ENCODE peak calls at places on chromosomes 5 and 9, in eight cellular contexts. One of them, this sample, is unnamed.

GRCh38 chr5:171418316-171418981 is 998 bp upstream of the FGF18 start:
- DNase-seq in right atrium auricular region: peak
- DNase-seq in tibial artery: peak
- DNase-seq in neuronal stem cell: peak
- DNase-seq in endodermal cell: peak
- DNase-seq in fibroblast of lung: peak
- DNase-seq in AG04450: peak
- DNase-seq in cardiac fibroblast: peak
- DNase-seq in this sample: peak

GRCh38 chr5:169812786-169813185 is 167.5 kb downstream of the INSYN2B start:
- DNase-seq in fibroblast of lung: no peak
- DNase-seq in right atrium auricular region: no peak
- DNase-seq in tibial artery: no peak
- DNase-seq in AG04450: no peak
- DNase-seq in neuronal stem cell: no peak
- DNase-seq in endodermal cell: peak
- DNase-seq in cardiac fibroblast: no peak
- DNase-seq in this sample: no peak

GRCh38 chr5:111308951-111309350 is 84.8 kb downstream of the CAMK4 start:
- DNase-seq in right atrium auricular region: no peak
- DNase-seq in AG04450: no peak
- DNase-seq in endodermal cell: peak
- DNase-seq in tibial artery: no peak
- DNase-seq in cardiac fibroblast: no peak
- DNase-seq in fibroblast of lung: no peak
- DNase-seq in neuronal stem cell: peak
- DNase-seq in this sample: peak

GRCh38 chr9:93086445-93087224 is 9.4 kb upstream of the CARD19 start:
- DNase-seq in right atrium auricular region: no peak
- DNase-seq in endodermal cell: peak
- DNase-seq in cardiac fibroblast: no peak
- DNase-seq in AG04450: no peak
- DNase-seq in fibroblast of lung: no peak
- DNase-seq in tibial artery: peak
- DNase-seq in neuronal stem cell: no peak
- DNase-seq in this sample: no peak

GRCh38 chr5:149434162-149435014 is 55.3 kb upstream of the IL17B start:
- DNase-seq in AG04450: peak
- DNase-seq in endodermal cell: peak
- DNase-seq in neuronal stem cell: peak
- DNase-seq in right atrium auricular region: peak
- DNase-seq in fibroblast of lung: peak
- DNase-seq in tibial artery: peak
- DNase-seq in cardiac fibroblast: peak
- DNase-seq in this sample: no peak

GRCh38 chr5:142644640-142645361 is 41.1 kb downstream of the FGF1 start:
- DNase-seq in fibroblast of lung: peak
- DNase-seq in cardiac fibroblast: peak
- DNase-seq in tibial artery: peak
- DNase-seq in AG04450: peak
- DNase-seq in endodermal cell: no peak
- DNase-seq in right atrium auricular region: peak
- DNase-seq in neuronal stem cell: no peak
- DNase-seq in this sample: no peak

GRCh38 chr5:133278318-133278717 is 226.5 kb downstream of the HSPA4 start:
- DNase-seq in right atrium auricular region: no peak
- DNase-seq in tibial artery: no peak
- DNase-seq in neuronal stem cell: no peak
- DNase-seq in endodermal cell: no peak
- DNase-seq in fibroblast of lung: no peak
- DNase-seq in cardiac fibroblast: no peak
- DNase-seq in AG04450: no peak
- DNase-seq in this sample: no peak

GRCh38 chr5:1161832-1162229 is 39.6 kb upstream of the SLC6A19 start:
- DNase-seq in fibroblast of lung: no peak
- DNase-seq in cardiac fibroblast: peak
- DNase-seq in neuronal stem cell: no peak
- DNase-seq in tibial artery: no peak
- DNase-seq in right atrium auricular region: no peak
- DNase-seq in AG04450: no peak
- DNase-seq in endodermal cell: no peak
- DNase-seq in this sample: no peak

GRCh38 chr5:31158686-31159085 is 34.8 kb upstream of the CDH6 start:
- DNase-seq in cardiac fibroblast: no peak
- DNase-seq in AG04450: no peak
- DNase-seq in endodermal cell: no peak
- DNase-seq in fibroblast of lung: no peak
- DNase-seq in tibial artery: no peak
- DNase-seq in neuronal stem cell: no peak
- DNase-seq in right atrium auricular region: no peak
- DNase-seq in this sample: no peak

GRCh38 chr9:13787234-13787833 is 507.8 kb upstream of the MPDZ start:
- DNase-seq in fibroblast of lung: peak
- DNase-seq in neuronal stem cell: no peak
- DNase-seq in tibial artery: no peak
- DNase-seq in right atrium auricular region: no peak
- DNase-seq in cardiac fibroblast: peak
- DNase-seq in AG04450: no peak
- DNase-seq in endodermal cell: no peak
- DNase-seq in this sample: no peak

GRCh38 chr9:128205296-128205944 is 2.2 kb downstream of the DNM1 start:
- DNase-seq in right atrium auricular region: no peak
- DNase-seq in fibroblast of lung: no peak
- DNase-seq in tibial artery: no peak
- DNase-seq in endodermal cell: no peak
- DNase-seq in AG04450: no peak
- DNase-seq in neuronal stem cell: no peak
- DNase-seq in cardiac fibroblast: no peak
- DNase-seq in this sample: no peak

GRCh38 chr5:179302499-179303185 is 42.6 kb downstream of the ADAMTS2 start:
- DNase-seq in right atrium auricular region: no peak
- DNase-seq in cardiac fibroblast: no peak
- DNase-seq in tibial artery: peak
- DNase-seq in endodermal cell: no peak
- DNase-seq in neuronal stem cell: no peak
- DNase-seq in fibroblast of lung: no peak
- DNase-seq in AG04450: no peak
- DNase-seq in this sample: no peak

GRCh38 chr9:11966804-11967203 is 726.4 kb upstream of the TYRP1 start:
- DNase-seq in tibial artery: no peak
- DNase-seq in endodermal cell: peak
- DNase-seq in AG04450: no peak
- DNase-seq in right atrium auricular region: no peak
- DNase-seq in neuronal stem cell: peak
- DNase-seq in cardiac fibroblast: no peak
- DNase-seq in fibroblast of lung: no peak
- DNase-seq in this sample: no peak

GRCh38 chr5:139457241-139457640 is 5.3 kb downstream of the ECSCR start:
- DNase-seq in right atrium auricular region: no peak
- DNase-seq in fibroblast of lung: no peak
- DNase-seq in neuronal stem cell: no peak
- DNase-seq in cardiac fibroblast: no peak
- DNase-seq in tibial artery: no peak
- DNase-seq in endodermal cell: no peak
- DNase-seq in AG04450: no peak
- DNase-seq in this sample: no peak

GRCh38 chr9:118809160-118809625 is 560.0 kb downstream of the BRINP1 start:
- DNase-seq in tibial artery: no peak
- DNase-seq in right atrium auricular region: no peak
- DNase-seq in AG04450: no peak
- DNase-seq in endodermal cell: peak
- DNase-seq in cardiac fibroblast: no peak
- DNase-seq in neuronal stem cell: no peak
- DNase-seq in fibroblast of lung: no peak
- DNase-seq in this sample: no peak

GRCh38 chr5:128965011-128965637 is at the start of gene SLC27A6:
- DNase-seq in neuronal stem cell: peak
- DNase-seq in tibial artery: no peak
- DNase-seq in right atrium auricular region: no peak
- DNase-seq in cardiac fibroblast: no peak
- DNase-seq in AG04450: no peak
- DNase-seq in endodermal cell: peak
- DNase-seq in fibroblast of lung: peak
- DNase-seq in this sample: no peak

GRCh38 chr9:124617477-124618141 is 110.4 kb upstream of the NR5A1 start:
- DNase-seq in neuronal stem cell: peak
- DNase-seq in endodermal cell: peak
- DNase-seq in tibial artery: peak
- DNase-seq in cardiac fibroblast: peak
- DNase-seq in AG04450: peak
- DNase-seq in right atrium auricular region: peak
- DNase-seq in fibroblast of lung: peak
- DNase-seq in this sample: peak
- H3K4me3 ChIP-seq in neuronal stem cell: no peak
- H3K4me3 ChIP-seq in endodermal cell: no peak
- H3K4me3 ChIP-seq in tibial artery: no peak
- H3K4me3 ChIP-seq in cardiac fibroblast: no peak
- H3K4me3 ChIP-seq in AG04450: no peak
- H3K4me3 ChIP-seq in right atrium auricular region: no peak
- H3K4me3 ChIP-seq in fibroblast of lung: no peak
- H3K4me3 ChIP-seq in this sample: no peak

GRCh38 chr5:141155540-141156374 is 5.9 kb downstream of the PCDHB6 start:
- DNase-seq in AG04450: no peak
- DNase-seq in endodermal cell: peak
- DNase-seq in fibroblast of lung: no peak
- DNase-seq in neuronal stem cell: no peak
- DNase-seq in right atrium auricular region: no peak
- DNase-seq in tibial artery: no peak
- DNase-seq in cardiac fibroblast: no peak
- DNase-seq in this sample: peak

GRCh38 chr5:141150215-141150992 is 547 bp downstream of the PCDHB6 start:
- DNase-seq in right atrium auricular region: no peak
- DNase-seq in AG04450: no peak
- DNase-seq in fibroblast of lung: no peak
- DNase-seq in tibial artery: no peak
- DNase-seq in cardiac fibroblast: no peak
- DNase-seq in neuronal stem cell: no peak
- DNase-seq in endodermal cell: no peak
- DNase-seq in this sample: no peak

GRCh38 chr5:141150993-141151325 is 1.1 kb downstream of the PCDHB6 start:
- DNase-seq in neuronal stem cell: no peak
- DNase-seq in tibial artery: no peak
- DNase-seq in fibroblast of lung: no peak
- DNase-seq in cardiac fibroblast: no peak
- DNase-seq in right atrium auricular region: no peak
- DNase-seq in endodermal cell: no peak
- DNase-seq in AG04450: no peak
- DNase-seq in this sample: no peak

DNA sequence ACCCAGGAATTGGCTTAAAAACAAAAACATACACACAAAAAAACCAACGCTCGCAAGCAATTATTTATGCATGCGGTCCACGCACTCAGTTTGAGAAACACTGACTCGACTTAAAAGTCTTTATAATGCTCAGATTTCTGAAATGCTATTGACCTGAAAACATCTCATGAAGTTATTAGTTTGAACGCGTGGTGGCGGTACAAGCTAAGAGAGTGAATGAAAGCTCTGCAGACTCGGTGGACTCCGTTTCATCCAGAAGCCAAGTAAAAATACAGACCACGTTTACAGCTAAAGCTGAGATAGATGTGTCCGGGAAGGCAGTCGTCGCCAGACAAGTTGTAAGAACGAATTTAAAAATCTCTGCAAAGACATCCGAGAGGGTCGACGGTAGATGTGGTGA is at the start of gene PCDHB6:
- DNase-seq in neuronal stem cell: no peak
- DNase-seq in endodermal cell: peak
- DNase-seq in cardiac fibroblast: peak
- DNase-seq in tibial artery: no peak
- DNase-seq in AG04450: no peak
- DNase-seq in fibroblast of lung: no peak
- DNase-seq in right atrium auricular region: no peak
- DNase-seq in this sample: no peak
- H3K4me3 ChIP-seq in neuronal stem cell: no peak
- H3K4me3 ChIP-seq in endodermal cell: no peak
- H3K4me3 ChIP-seq in cardiac fibroblast: no peak
- H3K4me3 ChIP-seq in tibial artery: peak
- H3K4me3 ChIP-seq in AG04450: no peak
- H3K4me3 ChIP-seq in fibroblast of lung: no peak
- H3K4me3 ChIP-seq in right atrium auricular region: no peak
- H3K4me3 ChIP-seq in this sample: no peak

GRCh38 chr9:133202145-133202513 is 6.9 kb downstream of the OBP2B start:
- DNase-seq in fibroblast of lung: no peak
- DNase-seq in right atrium auricular region: no peak
- DNase-seq in cardiac fibroblast: no peak
- DNase-seq in neuronal stem cell: no peak
- DNase-seq in tibial artery: peak
- DNase-seq in endodermal cell: no peak
- DNase-seq in AG04450: no peak
- DNase-seq in this sample: no peak

GRCh38 chr9:133201424-133202144 is 7.5 kb downstream of the OBP2B start:
- DNase-seq in fibroblast of lung: no peak
- DNase-seq in tibial artery: peak
- DNase-seq in cardiac fibroblast: no peak
- DNase-seq in endodermal cell: no peak
- DNase-seq in neuronal stem cell: no peak
- DNase-seq in right atrium auricular region: no peak
- DNase-seq in AG04450: no peak
- DNase-seq in this sample: no peak

GRCh38 chr9:133202688-133203453 is 6.2 kb downstream of the OBP2B start:
- DNase-seq in fibroblast of lung: no peak
- DNase-seq in neuronal stem cell: no peak
- DNase-seq in endodermal cell: no peak
- DNase-seq in tibial artery: no peak
- DNase-seq in AG04450: no peak
- DNase-seq in cardiac fibroblast: no peak
- DNase-seq in right atrium auricular region: peak
- DNase-seq in this sample: no peak

GRCh38 chr9:133200631-133201030 is 8.4 kb downstream of the OBP2B start:
- DNase-seq in AG04450: no peak
- DNase-seq in right atrium auricular region: no peak
- DNase-seq in tibial artery: no peak
- DNase-seq in fibroblast of lung: no peak
- DNase-seq in cardiac fibroblast: no peak
- DNase-seq in neuronal stem cell: no peak
- DNase-seq in endodermal cell: no peak
- DNase-seq in this sample: no peak

GRCh38 chr9:133199648-133200321 is 9.3 kb downstream of the OBP2B start:
- DNase-seq in AG04450: no peak
- DNase-seq in cardiac fibroblast: no peak
- DNase-seq in tibial artery: no peak
- DNase-seq in endodermal cell: peak
- DNase-seq in neuronal stem cell: no peak
- DNase-seq in fibroblast of lung: no peak
- DNase-seq in right atrium auricular region: no peak
- DNase-seq in this sample: peak
- H3K4me3 ChIP-seq in AG04450: no peak
- H3K4me3 ChIP-seq in cardiac fibroblast: no peak
- H3K4me3 ChIP-seq in tibial artery: peak
- H3K4me3 ChIP-seq in endodermal cell: no peak
- H3K4me3 ChIP-seq in neuronal stem cell: no peak
- H3K4me3 ChIP-seq in fibroblast of lung: no peak
- H3K4me3 ChIP-seq in right atrium auricular region: no peak
- H3K4me3 ChIP-seq in this sample: no peak

DNA sequence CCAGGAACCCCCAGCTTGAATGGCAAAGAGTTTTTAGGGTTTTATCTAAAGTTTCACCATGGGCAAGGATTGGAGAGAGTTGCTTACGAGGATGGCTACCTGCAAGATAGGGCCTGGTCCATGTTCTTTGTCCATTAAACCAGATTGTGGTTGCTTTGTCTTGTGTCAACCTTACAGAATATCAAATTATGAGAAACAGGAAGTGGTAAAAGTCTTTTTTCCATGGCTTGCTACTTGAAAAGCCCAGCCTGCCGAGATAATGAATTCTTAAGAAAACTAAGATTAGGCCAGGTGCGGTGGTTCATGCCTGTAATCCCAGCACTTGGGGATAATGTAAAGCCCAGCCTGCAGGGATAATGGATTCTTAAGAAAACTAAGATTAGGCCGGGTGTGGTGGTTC is 24.4 kb downstream of the ZNF474 start:
- DNase-seq in tibial artery: no peak
- DNase-seq in fibroblast of lung: no peak
- DNase-seq in neuronal stem cell: no peak
- DNase-seq in cardiac fibroblast: no peak
- DNase-seq in endodermal cell: no peak
- DNase-seq in AG04450: no peak
- DNase-seq in right atrium auricular region: no peak
- DNase-seq in this sample: no peak
- H3K4me3 ChIP-seq in tibial artery: no peak
- H3K4me3 ChIP-seq in fibroblast of lung: no peak
- H3K4me3 ChIP-seq in neuronal stem cell: no peak
- H3K4me3 ChIP-seq in cardiac fibroblast: no peak
- H3K4me3 ChIP-seq in endodermal cell: no peak
- H3K4me3 ChIP-seq in AG04450: no peak
- H3K4me3 ChIP-seq in right atrium auricular region: no peak
- H3K4me3 ChIP-seq in this sample: no peak

This sample was measured in NT2/D1.